ENCODE peak calls at places on chromosomes 13 and 19, in eight cellular contexts. M is lung; E is ELR; I is A549; U is naive thymus-derived CD8-positive, alpha-beta T cell; O is activated CD4-positive, alpha-beta T cell treated with anti-CD3 and anti-CD28 coated beads, Interleukin-2, amount 10 ng/mL, durations not matched to agents 7 days and 5 days; R is activated naive CD8-positive, alpha-beta T cell treated with anti-CD3 and anti-CD28 coated beads, Interleukin-2, amount 50 U/mL, for 16 hours; Q is SK-N-SH. G is an unnamed sample.

GRCh38 chr13:34993470-34993869 is 51.4 kb downstream of the NBEA start:
- DNase-seq in M (no peak), E (peak; percentile 37), I (no peak), U (no peak), O (no peak), R (no peak), Q (no peak), G (no peak)

GRCh38 chr19:14916848-14917247 is 24.4 kb upstream of the OR7C2 start:
- DNase-seq in M (no peak), E (peak; percentile 9), I (peak; percentile 2), U (no peak), O (no peak), R (no peak), Q (peak; percentile 2), G (no peak)

GRCh38 chr13:41696163-41697003 is 239.0 kb downstream of the RGCC start:
- DNase-seq in M (no peak), E (peak; percentile 95), I (peak; percentile 90), U (no peak), O (no peak), R (no peak), Q (no peak), G (no peak)

GRCh38 chr13:85853901-85854663 is 54.9 kb upstream of the SLITRK6 start:
- DNase-seq in M (no peak), E (no peak), I (no peak), U (no peak), O (no peak), R (no peak), Q (no peak), G (no peak)

GRCh38 chr19:329876-330275 is 14.7 kb downstream of the MIER2 start:
- DNase-seq in M (no peak), E (no peak), I (no peak), U (no peak), O (no peak), R (no peak), Q (no peak), G (no peak)

GRCh38 chr13:98997738-98998641 is 20.1 kb upstream of the DOCK9 start:
- DNase-seq in M (no peak), E (peak; percentile 74), I (peak; percentile 17), U (no peak), O (no peak), R (no peak), Q (no peak), G (no peak)

GRCh38 chr13:103640617-103641016 is 574.4 kb upstream of the SLC10A2 start:
- DNase-seq in M (no peak), E (peak; percentile 0), I (no peak), U (no peak), O (no peak), R (no peak), Q (no peak), G (no peak)

GRCh38 chr19:49331616-49332055 is 3.6 kb upstream of the CD37 start:
- DNase-seq in M (no peak), E (peak; percentile 53), I (peak; percentile 77), U (peak; percentile 67), O (peak; percentile 79), R (peak; percentile 14), Q (peak; percentile 63), G (no peak)

GRCh38 chr13:92838786-92839185 is 387.8 kb upstream of the GPC6 start:
- DNase-seq in M (no peak), E (peak; percentile 81), I (peak; percentile 0), U (no peak), O (no peak), R (no peak), Q (no peak), G (no peak)

GRCh38 chr19:48480476-48481190 is 11.5 kb downstream of the CYTH2 start:
- DNase-seq in M (no peak), E (peak; percentile 33), I (no peak), U (peak; percentile 70), O (peak; percentile 75), R (no peak), Q (no peak), G (no peak)

GRCh38 chr19:34276614-34277013 is 22.3 kb downstream of the GARRE1 start:
- DNase-seq in M (no peak), E (no peak), I (no peak), U (no peak), O (no peak), R (no peak), Q (no peak), G (no peak)

GRCh38 chr13:107838592-107839161 is 376.7 kb downstream of the LIG4 start:
- DNase-seq in M (no peak), E (no peak), I (no peak), U (no peak), O (no peak), R (no peak), Q (no peak), G (no peak)

GRCh38 chr19:13597625-13598024 is 91.3 kb upstream of the CACNA1A start:
- DNase-seq in M (peak; percentile 51), E (peak; percentile 80), I (peak; percentile 60), U (peak; percentile 46), O (peak; percentile 67), R (peak; percentile 24), Q (peak; percentile 82), G (peak; percentile 49)

GRCh38 chr19:17957887-17958286 is 9.0 kb upstream of the KCNN1 start:
- DNase-seq in M (no peak), E (no peak), I (no peak), U (no peak), O (no peak), R (no peak), Q (no peak), G (no peak)

GRCh38 chr13:76677047-76677446 is 209.2 kb downstream of the KCTD12 start:
- DNase-seq in M (no peak), E (no peak), I (no peak), U (no peak), O (no peak), R (no peak), Q (no peak), G (no peak)

GRCh38 chr19:43329989-43330388 is 23.5 kb upstream of the CD177 start:
- DNase-seq in M (no peak), E (no peak), I (no peak), U (no peak), O (no peak), R (no peak), Q (no peak), G (no peak)

GRCh38 chr19:4695224-4695731 is 25.1 kb upstream of the MYDGF start:
- DNase-seq in M (no peak), E (no peak), I (no peak), U (no peak), O (no peak), R (no peak), Q (no peak), G (no peak)

GRCh38 chr13:113158946-113159345 is 498 bp downstream of the PROZ start:
- DNase-seq in M (no peak), E (no peak), I (no peak), U (no peak), O (no peak), R (no peak), Q (no peak), G (no peak)

G was measured in ureter.